ENCODE peak calls at places on chromosomes 11 and 22, in four cellular contexts. G, F, N and K are unnamed samples.

GRCh38 chr11:66663741-66664296 is 13.9 kb downstream of the RBM4B start:
- ATAC-seq in G (no peak), F (peak), N (no peak), K (no peak)

GRCh38 chr11:34261820-34262219 is 96.0 kb downstream of the ABTB2 start:
- ATAC-seq in G (no peak), F (no peak), N (no peak), K (no peak)

GRCh38 chr11:131186629-131187075 is 183.8 kb upstream of the NTM start:
- ATAC-seq in G (no peak), F (no peak), N (no peak), K (no peak)

GRCh38 chr11:25981998-25982397 is 349.9 kb upstream of the ANO3 start:
- ATAC-seq in G (peak), F (peak), N (peak), K (peak)

GRCh38 chr11:16356057-16356750 is at the start of gene SOX6:
- ATAC-seq in G (peak), F (no peak), N (peak), K (peak)

GRCh38 chr22:28759861-28760560 is 12.5 kb upstream of the CCDC117 start:
- ATAC-seq in G (no peak), F (no peak), N (no peak), K (no peak)

GRCh38 chr11:123390146-123390545 is 39.9 kb upstream of the GRAMD1B start:
- ATAC-seq in G (no peak), F (no peak), N (no peak), K (no peak)

GRCh38 chr11:291281-292210 is 2.6 kb downstream of the PGGHG start:
- ATAC-seq in G (no peak), F (no peak), N (no peak), K (no peak)

GRCh38 chr11:126352934-126353801 is 2.3 kb upstream of the ST3GAL4 start:
- ATAC-seq in G (no peak), F (no peak), N (no peak), K (no peak)

GRCh38 chr11:122758361-122758760 is 79.9 kb upstream of the CRTAM start:
- ATAC-seq in G (no peak), F (no peak), N (no peak), K (no peak)

GRCh38 chr22:22865311-22866072 is 22.1 kb upstream of the IGLL5 start:
- ATAC-seq in G (no peak), F (no peak), N (no peak), K (no peak)

GRCh38 chr11:9341638-9342137 is 27.3 kb upstream of the TMEM41B start:
- ATAC-seq in G (no peak), F (peak), N (no peak), K (no peak)